ENCODE peak calls at places on chromosomes 11 and 22, in seven cellular contexts. One of them, this sample, is unnamed.

GRCh38 chr22:35514366-35514765 is 26.3 kb upstream of the RASD2 start:
- DNase-seq in K562: no peak
- DNase-seq in HepG2: no peak
- DNase-seq in SK-N-SH: no peak
- DNase-seq in GM12878: no peak
- DNase-seq in A549: no peak
- DNase-seq in HCT116: no peak
- DNase-seq in this sample: no peak

GRCh38 chr11:86182976-86183584 is 61.5 kb upstream of the EED start:
- DNase-seq in HCT116: no peak
- DNase-seq in GM12878: peak; percentile 88
- DNase-seq in K562: peak; percentile 82
- DNase-seq in HepG2: no peak
- DNase-seq in SK-N-SH: no peak
- DNase-seq in A549: no peak
- DNase-seq in this sample: no peak

GRCh38 chr11:114758627-114759026 is 80.3 kb downstream of the NXPE2 start:
- DNase-seq in SK-N-SH: no peak
- DNase-seq in GM12878: no peak
- DNase-seq in A549: no peak
- DNase-seq in HCT116: no peak
- DNase-seq in HepG2: no peak
- DNase-seq in K562: no peak
- DNase-seq in this sample: no peak

GRCh38 chr22:30564766-30565118 is 9.7 kb downstream of the GAL3ST1 start:
- DNase-seq in SK-N-SH: no peak
- DNase-seq in A549: no peak
- DNase-seq in HCT116: no peak
- DNase-seq in HepG2: no peak
- DNase-seq in GM12878: no peak
- DNase-seq in K562: no peak
- DNase-seq in this sample: no peak

GRCh38 chr11:126317681-126318641 is 14.1 kb downstream of the DCPS start:
- DNase-seq in A549: no peak
- DNase-seq in GM12878: no peak
- DNase-seq in HepG2: no peak
- DNase-seq in K562: no peak
- DNase-seq in SK-N-SH: peak; percentile 34
- DNase-seq in HCT116: no peak
- DNase-seq in this sample: no peak

GRCh38 chr11:130571947-130572584 is 123.6 kb downstream of the ADAMTS15 start:
- DNase-seq in A549: no peak
- DNase-seq in GM12878: no peak
- DNase-seq in HepG2: no peak
- DNase-seq in HCT116: no peak
- DNase-seq in SK-N-SH: no peak
- DNase-seq in K562: no peak
- DNase-seq in this sample: no peak

GRCh38 chr11:61495801-61496601 is 12.5 kb upstream of the LRRC10B start:
- DNase-seq in K562: no peak
- DNase-seq in GM12878: no peak
- DNase-seq in HCT116: no peak
- DNase-seq in HepG2: no peak
- DNase-seq in A549: no peak
- DNase-seq in SK-N-SH: peak; percentile 65
- DNase-seq in this sample: no peak

GRCh38 chr11:85569525-85569924 is 57.6 kb downstream of the DLG2 start:
- DNase-seq in GM12878: no peak
- DNase-seq in K562: no peak
- DNase-seq in HepG2: no peak
- DNase-seq in SK-N-SH: no peak
- DNase-seq in HCT116: no peak
- DNase-seq in A549: no peak
- DNase-seq in this sample: no peak

GRCh38 chr11:110317516-110317932 is 21.1 kb upstream of the RDX start:
- DNase-seq in HepG2: no peak
- DNase-seq in SK-N-SH: peak; percentile 62
- DNase-seq in GM12878: no peak
- DNase-seq in K562: peak; percentile 48
- DNase-seq in A549: no peak
- DNase-seq in HCT116: no peak
- DNase-seq in this sample: no peak

GRCh38 chr11:42175203-42175602 is 715.8 kb upstream of the LRRC4C start:
- DNase-seq in A549: no peak
- DNase-seq in HepG2: no peak
- DNase-seq in HCT116: no peak
- DNase-seq in K562: no peak
- DNase-seq in SK-N-SH: no peak
- DNase-seq in GM12878: no peak
- DNase-seq in this sample: no peak

GRCh38 chr11:17386331-17387084 is 2.0 kb downstream of the KCNJ11 start:
- DNase-seq in SK-N-SH: peak; percentile 74
- DNase-seq in K562: peak; percentile 67
- DNase-seq in GM12878: no peak
- DNase-seq in HepG2: peak; percentile 43
- DNase-seq in A549: peak; percentile 65
- DNase-seq in HCT116: peak; percentile 18
- DNase-seq in this sample: no peak

GRCh38 chr22:29469755-29470154 is 10.3 kb upstream of the NEFH start:
- DNase-seq in K562: no peak
- DNase-seq in HepG2: no peak
- DNase-seq in A549: no peak
- DNase-seq in SK-N-SH: no peak
- DNase-seq in HCT116: no peak
- DNase-seq in GM12878: no peak
- DNase-seq in this sample: no peak

GRCh38 chr22:46457502-46458488 is 79.6 kb downstream of the CELSR1 start:
- DNase-seq in SK-N-SH: peak; percentile 52
- DNase-seq in K562: no peak
- DNase-seq in A549: no peak
- DNase-seq in HepG2: no peak
- DNase-seq in HCT116: no peak
- DNase-seq in GM12878: no peak
- DNase-seq in this sample: no peak

GRCh38 chr11:18700872-18701271 is 2.3 kb downstream of the TMEM86A start:
- DNase-seq in GM12878: no peak
- DNase-seq in K562: no peak
- DNase-seq in HCT116: no peak
- DNase-seq in HepG2: no peak
- DNase-seq in A549: no peak
- DNase-seq in SK-N-SH: no peak
- DNase-seq in this sample: no peak

GRCh38 chr22:33898121-33898520 is 22.2 kb downstream of the LARGE1 start:
- DNase-seq in A549: no peak
- DNase-seq in GM12878: no peak
- DNase-seq in HCT116: no peak
- DNase-seq in HepG2: no peak
- DNase-seq in K562: no peak
- DNase-seq in SK-N-SH: no peak
- DNase-seq in this sample: no peak

GRCh38 chr11:93099811-93100210 is 98.0 kb downstream of the SLC36A4 start:
- DNase-seq in K562: no peak
- DNase-seq in SK-N-SH: no peak
- DNase-seq in A549: no peak
- DNase-seq in HepG2: no peak
- DNase-seq in HCT116: no peak
- DNase-seq in GM12878: no peak
- DNase-seq in this sample: no peak

GRCh38 chr22:36297568-36297967 is 44.6 kb downstream of the APOL1 start:
- DNase-seq in SK-N-SH: no peak
- DNase-seq in K562: no peak
- DNase-seq in HCT116: no peak
- DNase-seq in GM12878: no peak
- DNase-seq in HepG2: no peak
- DNase-seq in A549: no peak
- DNase-seq in this sample: no peak

GRCh38 chr11:78444726-78445125 is 27.1 kb upstream of the GAB2 start:
- DNase-seq in K562: no peak
- DNase-seq in SK-N-SH: no peak
- DNase-seq in HCT116: no peak
- DNase-seq in GM12878: no peak
- DNase-seq in A549: no peak
- DNase-seq in HepG2: no peak
- DNase-seq in this sample: no peak

DNA sequence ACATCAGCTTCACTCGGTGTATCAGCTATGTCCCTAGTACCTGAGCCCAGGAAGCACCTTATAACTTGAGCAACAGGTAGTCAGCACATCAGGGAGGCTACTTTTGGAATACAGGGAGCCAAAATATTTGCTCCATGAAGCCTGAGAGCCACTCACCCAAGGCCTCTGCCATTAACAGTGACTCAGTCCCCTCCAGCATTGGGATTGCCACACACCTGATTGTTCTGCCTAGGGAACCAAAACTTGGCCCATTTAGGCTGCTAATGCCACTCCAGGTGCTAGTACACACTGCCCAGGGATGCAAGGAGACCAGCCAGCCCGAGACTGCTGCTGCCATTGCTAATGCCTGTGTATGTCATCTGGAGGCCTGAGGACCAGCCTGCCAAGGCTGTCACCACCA is 773.6 kb upstream of the TENM4 start:
- DNase-seq in A549: no peak
- DNase-seq in GM12878: no peak
- DNase-seq in SK-N-SH: no peak
- DNase-seq in K562: no peak
- DNase-seq in HepG2: no peak
- DNase-seq in HCT116: no peak
- DNase-seq in this sample: no peak
- TF ChIP-seq REST in A549: no peak
- TF ChIP-seq REST in GM12878: no peak
- TF ChIP-seq REST in SK-N-SH: no peak
- TF ChIP-seq REST in K562: no peak
- TF ChIP-seq REST in HepG2: no peak
- TF ChIP-seq REST in HCT116: no peak
- TF ChIP-seq REST in this sample: no peak

DNA sequence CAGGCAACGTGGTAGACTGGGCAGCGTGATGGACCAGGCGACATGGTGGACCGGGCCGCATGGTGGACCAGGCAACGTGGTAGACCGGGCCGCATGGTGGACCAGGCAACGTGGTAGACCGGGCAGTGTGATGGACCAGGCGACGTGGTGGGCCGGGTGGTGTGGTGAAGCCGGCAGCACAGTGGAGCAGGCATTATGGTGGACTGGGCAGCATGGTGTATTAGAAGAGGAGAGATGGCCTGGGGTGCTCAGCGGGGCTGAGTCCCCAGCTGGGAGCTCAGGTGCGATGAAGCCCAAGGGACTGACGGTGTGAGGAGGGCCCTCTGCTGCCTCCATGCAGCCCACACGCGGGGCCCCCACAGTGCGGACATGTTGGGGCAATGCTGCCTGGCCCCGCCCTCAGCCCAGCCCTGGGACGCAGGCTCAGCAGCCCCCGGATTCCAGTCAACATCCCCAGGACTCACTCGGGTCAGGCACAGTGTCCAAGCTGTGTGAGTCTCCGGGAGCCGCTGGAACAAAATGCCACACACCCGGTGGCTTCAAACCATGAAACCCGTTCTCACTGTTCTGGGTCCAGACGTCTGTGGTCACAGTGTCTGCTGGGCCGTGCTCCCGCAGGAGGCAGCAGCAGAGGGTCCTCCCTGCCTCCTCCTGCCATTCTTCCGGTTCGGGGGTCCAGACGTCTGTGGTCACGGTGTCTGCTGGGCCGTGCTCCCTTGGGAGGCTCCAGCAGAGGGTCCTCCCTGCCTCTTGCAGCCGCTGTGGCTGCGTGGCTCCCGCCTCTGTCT is 1084.9 kb downstream of the BRD1 start:
- DNase-seq in HepG2: no peak
- DNase-seq in A549: no peak
- DNase-seq in SK-N-SH: no peak
- DNase-seq in K562: no peak
- DNase-seq in HCT116: no peak
- DNase-seq in GM12878: no peak
- DNase-seq in this sample: no peak
- H3K9me3 ChIP-seq in HepG2: no peaks in the 10 kb centered on the region
- H3K9me3 ChIP-seq in A549: no peaks in the 10 kb centered on the region
- H3K9me3 ChIP-seq in SK-N-SH: no peaks in the 10 kb centered on the region
- H3K9me3 ChIP-seq in K562: no peaks in the 10 kb centered on the region
- H3K9me3 ChIP-seq in HCT116: no peaks in the 10 kb centered on the region
- H3K9me3 ChIP-seq in GM12878: no peaks in the 10 kb centered on the region
- H3K9me3 ChIP-seq in this sample: no peaks in the 10 kb centered on the region

DNA sequence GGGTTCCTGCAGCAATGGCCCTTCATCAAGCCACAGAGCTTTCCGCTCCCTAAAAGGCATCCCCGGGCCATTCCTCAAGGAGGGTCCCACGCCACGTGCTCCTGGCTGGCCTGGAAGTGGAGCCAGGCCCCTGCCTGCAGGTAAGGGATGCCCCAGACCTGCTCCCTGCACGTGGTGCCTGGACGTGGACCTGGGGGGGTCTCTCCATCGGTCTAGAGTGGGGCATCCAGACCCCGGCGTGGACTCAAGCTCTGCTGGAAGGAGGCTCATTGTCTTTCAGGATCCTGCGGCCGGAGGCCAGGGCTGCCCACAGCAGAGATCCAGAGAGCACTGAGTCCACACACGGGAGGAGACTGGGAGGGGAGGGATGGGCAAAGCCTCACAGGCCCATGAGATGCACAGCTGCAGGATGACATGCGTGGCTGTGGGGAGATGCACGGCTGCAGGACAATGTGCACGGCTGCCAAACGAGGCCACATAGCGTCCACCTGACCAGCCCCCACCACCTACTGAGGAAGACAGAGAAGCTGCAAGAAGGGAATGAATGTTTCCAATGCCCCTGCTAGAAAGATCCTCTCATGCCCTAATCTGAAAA is 236.7 kb downstream of the BRD1 start:
- DNase-seq in GM12878: no peak
- DNase-seq in SK-N-SH: no peak
- DNase-seq in HCT116: no peak
- DNase-seq in K562: no peak
- DNase-seq in A549: no peak
- DNase-seq in HepG2: no peak
- DNase-seq in this sample: no peak
- H3K4me3 ChIP-seq in GM12878: no peak overlapping the region
- H3K4me3 ChIP-seq in SK-N-SH: no peak overlapping the region
- H3K4me3 ChIP-seq in HCT116: no peak overlapping the region
- H3K4me3 ChIP-seq in K562: no peak overlapping the region
- H3K4me3 ChIP-seq in A549: no peak overlapping the region
- H3K4me3 ChIP-seq in HepG2: no peak overlapping the region
- H3K4me3 ChIP-seq in this sample: no peak overlapping the region

DNA sequence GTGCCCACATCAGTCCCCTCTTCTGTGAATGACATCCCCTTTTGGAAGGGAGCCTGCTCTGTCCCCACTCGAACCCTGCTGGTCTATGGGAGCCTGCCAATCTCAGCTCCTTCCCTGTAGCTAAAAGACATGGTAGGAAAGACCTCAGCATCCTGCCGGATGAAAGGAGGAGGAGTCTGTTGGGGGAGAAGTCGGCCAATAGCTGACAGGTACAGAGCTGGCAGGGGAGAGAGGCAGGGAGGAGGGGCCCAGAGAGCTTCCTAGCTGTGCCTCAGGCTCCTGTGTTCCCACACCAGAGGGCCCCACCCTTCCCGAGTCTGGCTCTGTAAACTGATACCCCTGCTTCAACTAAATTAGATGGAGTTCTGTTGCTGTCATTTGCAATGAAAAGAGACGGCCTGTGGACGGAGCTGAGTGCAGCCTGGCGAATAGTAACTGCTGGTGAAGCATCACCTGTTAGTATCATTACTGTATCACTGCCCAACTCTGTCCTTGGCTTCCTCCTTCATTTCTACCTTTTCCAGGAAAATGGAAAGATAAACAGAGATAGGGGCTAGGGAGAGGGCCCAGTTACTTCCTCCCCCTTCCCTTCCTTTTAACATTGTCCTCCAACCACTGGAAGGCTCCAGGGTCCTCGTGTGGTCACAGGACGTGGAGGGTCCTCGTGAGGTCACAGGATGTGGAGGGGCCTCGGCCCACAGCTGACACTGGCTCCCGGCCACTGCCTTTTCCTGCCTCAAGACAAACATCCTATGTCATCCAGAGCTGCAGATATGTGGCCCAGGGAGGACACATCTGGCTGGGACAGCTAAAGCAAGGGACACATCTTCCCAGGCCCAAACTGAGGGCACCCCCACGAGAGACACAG is 15.1 kb downstream of the FXYD6 start:
- DNase-seq in SK-N-SH: peak; percentile 74
- DNase-seq in K562: no peak
- DNase-seq in A549: no peak
- DNase-seq in HCT116: no peak
- DNase-seq in GM12878: no peak
- DNase-seq in HepG2: no peak
- DNase-seq in this sample: no peak
- TF ChIP-seq REST in SK-N-SH: no peak
- TF ChIP-seq REST in K562: no peak
- TF ChIP-seq REST in A549: no peak
- TF ChIP-seq REST in HCT116: no peak
- TF ChIP-seq REST in GM12878: no peak
- TF ChIP-seq REST in HepG2: no peak
- TF ChIP-seq REST in this sample: no peak

This sample was measured in Panc1.